ENCODE peak calls at places on chromosomes 11 and 22, in ten cellular contexts. One of them, this sample, is unnamed.
A peak's percentile ranks its signal among the peaks of the same experiment; 100 is the strongest.

GRCh38 chr22:48919187-48919590 is 908.5 kb downstream of the BRD1 start:
- DNase-seq in HepG2: no peak
- DNase-seq in spleen: no peak
- DNase-seq in tibial artery: no peak
- DNase-seq in right cardiac atrium: no peak
- DNase-seq in OCI-LY7: no peak
- DNase-seq in IMR-90: no peak
- DNase-seq in body of pancreas: no peak
- DNase-seq in mesenchymal stem cell: no peak
- DNase-seq in transverse colon: no peak
- DNase-seq in this sample: no peak

GRCh38 chr11:102794382-102794781 is 3.6 kb downstream of the MMP1 start:
- DNase-seq in HepG2: peak; percentile 44
- DNase-seq in spleen: no peak
- DNase-seq in tibial artery: no peak
- DNase-seq in right cardiac atrium: no peak
- DNase-seq in OCI-LY7: peak; percentile 44
- DNase-seq in IMR-90: peak; percentile 50
- DNase-seq in body of pancreas: no peak
- DNase-seq in mesenchymal stem cell: peak; percentile 67
- DNase-seq in transverse colon: no peak
- DNase-seq in this sample: no peak

GRCh38 chr11:100910808-100911207 is 218.8 kb downstream of the PGR start:
- DNase-seq in HepG2: no peak
- DNase-seq in spleen: no peak
- DNase-seq in tibial artery: no peak
- DNase-seq in right cardiac atrium: no peak
- DNase-seq in OCI-LY7: peak; percentile 50
- DNase-seq in IMR-90: no peak
- DNase-seq in body of pancreas: no peak
- DNase-seq in mesenchymal stem cell: no peak
- DNase-seq in transverse colon: no peak
- DNase-seq in this sample: no peak

GRCh38 chr22:50161508-50162390 is 8.8 kb upstream of the PANX2 start:
- DNase-seq in HepG2: no peak
- DNase-seq in spleen: no peak
- DNase-seq in tibial artery: no peak
- DNase-seq in right cardiac atrium: peak; percentile 39
- DNase-seq in OCI-LY7: no peak
- DNase-seq in IMR-90: no peak
- DNase-seq in body of pancreas: no peak
- DNase-seq in mesenchymal stem cell: no peak
- DNase-seq in transverse colon: no peak
- DNase-seq in this sample: no peak

GRCh38 chr11:134235399-134235798 is 10.9 kb downstream of the VPS26B start:
- DNase-seq in HepG2: peak; percentile 41
- DNase-seq in spleen: no peak
- DNase-seq in tibial artery: no peak
- DNase-seq in right cardiac atrium: no peak
- DNase-seq in OCI-LY7: no peak
- DNase-seq in IMR-90: no peak
- DNase-seq in body of pancreas: no peak
- DNase-seq in mesenchymal stem cell: no peak
- DNase-seq in transverse colon: no peak
- DNase-seq in this sample: no peak

GRCh38 chr11:107157809-107158187 is 139.5 kb upstream of the GUCY1A2 start:
- DNase-seq in HepG2: peak; percentile 4
- DNase-seq in spleen: no peak
- DNase-seq in tibial artery: no peak
- DNase-seq in right cardiac atrium: no peak
- DNase-seq in OCI-LY7: no peak
- DNase-seq in IMR-90: no peak
- DNase-seq in body of pancreas: no peak
- DNase-seq in mesenchymal stem cell: peak; percentile 56
- DNase-seq in transverse colon: no peak
- DNase-seq in this sample: no peak

GRCh38 chr11:134951305-134951700 is 539.3 kb upstream of the B3GAT1 start:
- DNase-seq in HepG2: no peak
- DNase-seq in spleen: no peak
- DNase-seq in tibial artery: peak; percentile 61
- DNase-seq in right cardiac atrium: peak; percentile 56
- DNase-seq in OCI-LY7: no peak
- DNase-seq in IMR-90: peak; percentile 78
- DNase-seq in body of pancreas: no peak
- DNase-seq in mesenchymal stem cell: peak; percentile 54
- DNase-seq in transverse colon: no peak
- DNase-seq in this sample: no peak

GRCh38 chr22:30890689-30891442 is 77.7 kb downstream of the MORC2 start:
- DNase-seq in HepG2: no peak
- DNase-seq in spleen: peak; percentile 74
- DNase-seq in tibial artery: peak; percentile 20
- DNase-seq in right cardiac atrium: no peak
- DNase-seq in OCI-LY7: peak; percentile 22
- DNase-seq in IMR-90: peak; percentile 10
- DNase-seq in body of pancreas: peak; percentile 55
- DNase-seq in mesenchymal stem cell: peak; percentile 12
- DNase-seq in transverse colon: peak; percentile 41
- DNase-seq in this sample: no peak

GRCh38 chr11:76592025-76592914 is 78.3 kb downstream of the LRRC32 start:
- DNase-seq in HepG2: no peak
- DNase-seq in spleen: no peak
- DNase-seq in tibial artery: no peak
- DNase-seq in right cardiac atrium: no peak
- DNase-seq in OCI-LY7: no peak
- DNase-seq in IMR-90: no peak
- DNase-seq in body of pancreas: no peak
- DNase-seq in mesenchymal stem cell: no peak
- DNase-seq in transverse colon: no peak
- DNase-seq in this sample: no peak

GRCh38 chr11:100515087-100515486 is 172.0 kb upstream of the ARHGAP42 start:
- DNase-seq in HepG2: no peak
- DNase-seq in spleen: no peak
- DNase-seq in tibial artery: no peak
- DNase-seq in right cardiac atrium: no peak
- DNase-seq in OCI-LY7: no peak
- DNase-seq in IMR-90: peak; percentile 42
- DNase-seq in body of pancreas: no peak
- DNase-seq in mesenchymal stem cell: peak; percentile 31
- DNase-seq in transverse colon: no peak
- DNase-seq in this sample: no peak

GRCh38 chr22:44574057-44574456 is 76.0 kb upstream of the RTL6 start:
- DNase-seq in HepG2: no peak
- DNase-seq in spleen: no peak
- DNase-seq in tibial artery: no peak
- DNase-seq in right cardiac atrium: peak; percentile 55
- DNase-seq in OCI-LY7: no peak
- DNase-seq in IMR-90: peak; percentile 68
- DNase-seq in body of pancreas: peak; percentile 63
- DNase-seq in mesenchymal stem cell: no peak
- DNase-seq in transverse colon: no peak
- DNase-seq in this sample: peak; percentile 38

GRCh38 chr11:110196241-110196754 is 100.1 kb downstream of the RDX start:
- DNase-seq in HepG2: peak; percentile 25
- DNase-seq in spleen: no peak
- DNase-seq in tibial artery: no peak
- DNase-seq in right cardiac atrium: no peak
- DNase-seq in OCI-LY7: no peak
- DNase-seq in IMR-90: peak; percentile 87
- DNase-seq in body of pancreas: no peak
- DNase-seq in mesenchymal stem cell: peak; percentile 55
- DNase-seq in transverse colon: peak; percentile 20
- DNase-seq in this sample: no peak

GRCh38 chr11:110198031-110198729 is 98.2 kb downstream of the RDX start:
- DNase-seq in HepG2: no peak
- DNase-seq in spleen: peak; percentile 47
- DNase-seq in tibial artery: no peak
- DNase-seq in right cardiac atrium: no peak
- DNase-seq in OCI-LY7: no peak
- DNase-seq in IMR-90: peak; percentile 63
- DNase-seq in body of pancreas: no peak
- DNase-seq in mesenchymal stem cell: no peak
- DNase-seq in transverse colon: no peak
- DNase-seq in this sample: no peak

GRCh38 chr11:110199184-110199981 is 97.0 kb downstream of the RDX start:
- DNase-seq in HepG2: peak; percentile 20
- DNase-seq in spleen: no peak
- DNase-seq in tibial artery: no peak
- DNase-seq in right cardiac atrium: no peak
- DNase-seq in OCI-LY7: no peak
- DNase-seq in IMR-90: peak; percentile 51
- DNase-seq in body of pancreas: no peak
- DNase-seq in mesenchymal stem cell: peak; percentile 56
- DNase-seq in transverse colon: no peak
- DNase-seq in this sample: no peak

GRCh38 chr11:110200241-110200640 is 96.2 kb downstream of the RDX start:
- DNase-seq in HepG2: no peak
- DNase-seq in spleen: no peak
- DNase-seq in tibial artery: no peak
- DNase-seq in right cardiac atrium: no peak
- DNase-seq in OCI-LY7: no peak
- DNase-seq in IMR-90: peak; percentile 71
- DNase-seq in body of pancreas: no peak
- DNase-seq in mesenchymal stem cell: no peak
- DNase-seq in transverse colon: no peak
- DNase-seq in this sample: no peak

GRCh38 chr11:110196884-110197420 is 99.5 kb downstream of the RDX start:
- DNase-seq in HepG2: no peak
- DNase-seq in spleen: no peak
- DNase-seq in tibial artery: no peak
- DNase-seq in right cardiac atrium: no peak
- DNase-seq in OCI-LY7: no peak
- DNase-seq in IMR-90: no peak
- DNase-seq in body of pancreas: no peak
- DNase-seq in mesenchymal stem cell: no peak
- DNase-seq in transverse colon: no peak
- DNase-seq in this sample: no peak
- H3K4me1 ChIP-seq in HepG2: no peaks in the 10 kb centered on the region
- H3K4me1 ChIP-seq in spleen: no peaks in the 10 kb centered on the region
- H3K4me1 ChIP-seq in tibial artery: no peaks in the 10 kb centered on the region
- H3K4me1 ChIP-seq in right cardiac atrium: no peaks in the 10 kb centered on the region
- H3K4me1 ChIP-seq in OCI-LY7: peaks cover 11% of the 10 kb centered on the region
- H3K4me1 ChIP-seq in IMR-90: peaks cover 26% of the 10 kb centered on the region
- H3K4me1 ChIP-seq in body of pancreas: no peaks in the 10 kb centered on the region
- H3K4me1 ChIP-seq in mesenchymal stem cell: peaks cover 24% of the 10 kb centered on the region
- H3K4me1 ChIP-seq in transverse colon: peaks cover 4% of the 10 kb centered on the region
- H3K4me1 ChIP-seq in this sample: no peaks in the 10 kb centered on the region

DNA sequence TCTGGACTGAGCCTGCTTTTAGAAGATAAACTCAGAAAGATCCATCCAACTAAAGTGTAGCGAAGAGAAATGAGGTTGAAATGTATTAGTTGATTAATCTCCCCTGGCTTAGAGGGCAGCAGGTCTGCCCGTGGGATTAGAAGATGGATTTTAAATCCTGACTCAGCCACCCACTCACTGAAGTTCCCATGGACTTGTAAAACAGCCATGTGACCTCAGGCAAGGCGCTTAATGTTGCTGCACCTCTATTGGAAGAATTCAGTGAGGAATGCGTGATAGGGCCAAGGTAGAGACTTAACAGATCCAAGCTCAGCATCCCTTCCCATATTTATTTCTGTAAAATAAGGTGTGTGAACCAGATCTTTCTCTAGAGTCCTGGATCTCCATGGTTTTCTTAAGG is 45.1 kb upstream of the ELF5 start:
- DNase-seq in HepG2: no peak
- DNase-seq in spleen: no peak
- DNase-seq in tibial artery: no peak
- DNase-seq in right cardiac atrium: no peak
- DNase-seq in OCI-LY7: no peak
- DNase-seq in IMR-90: no peak
- DNase-seq in body of pancreas: no peak
- DNase-seq in mesenchymal stem cell: no peak
- DNase-seq in transverse colon: no peak
- DNase-seq in this sample: no peak
- H3K27ac ChIP-seq in HepG2: no peak overlapping the region
- H3K27ac ChIP-seq in spleen: no peak overlapping the region
- H3K27ac ChIP-seq in tibial artery: no peak overlapping the region
- H3K27ac ChIP-seq in right cardiac atrium: no peak overlapping the region
- H3K27ac ChIP-seq in OCI-LY7: no peak overlapping the region
- H3K27ac ChIP-seq in IMR-90: no peak overlapping the region
- H3K27ac ChIP-seq in body of pancreas: no peak overlapping the region
- H3K27ac ChIP-seq in mesenchymal stem cell: no peak overlapping the region
- H3K27ac ChIP-seq in transverse colon: no peak overlapping the region
- H3K27ac ChIP-seq in this sample: no peak overlapping the region

GRCh38 chr11:67351275-67352005 is 1.9 kb downstream of the POLD4 start:
- DNase-seq in HepG2: no peak
- DNase-seq in spleen: peak; percentile 90
- DNase-seq in tibial artery: peak; percentile 41
- DNase-seq in right cardiac atrium: peak; percentile 79
- DNase-seq in OCI-LY7: peak; percentile 84
- DNase-seq in IMR-90: peak; percentile 80
- DNase-seq in body of pancreas: peak; percentile 82
- DNase-seq in mesenchymal stem cell: peak; percentile 80
- DNase-seq in transverse colon: peak; percentile 77
- DNase-seq in this sample: peak; percentile 80

GRCh38 chr11:67354314-67355022 is 1.1 kb upstream of the POLD4 start:
- DNase-seq in HepG2: peak; percentile 97
- DNase-seq in spleen: peak; percentile 77
- DNase-seq in tibial artery: peak; percentile 92
- DNase-seq in right cardiac atrium: peak; percentile 86
- DNase-seq in OCI-LY7: no peak
- DNase-seq in IMR-90: peak; percentile 98
- DNase-seq in body of pancreas: peak; percentile 90
- DNase-seq in mesenchymal stem cell: peak; percentile 98
- DNase-seq in transverse colon: peak; percentile 90
- DNase-seq in this sample: peak; percentile 78

GRCh38 chr11:67352546-67353316 is 615 bp downstream of the POLD4 start:
- DNase-seq in HepG2: peak; percentile 20
- DNase-seq in spleen: peak; percentile 96
- DNase-seq in tibial artery: no peak
- DNase-seq in right cardiac atrium: no peak
- DNase-seq in OCI-LY7: peak; percentile 89
- DNase-seq in IMR-90: no peak
- DNase-seq in body of pancreas: no peak
- DNase-seq in mesenchymal stem cell: no peak
- DNase-seq in transverse colon: peak; percentile 72
- DNase-seq in this sample: no peak

GRCh38 chr11:67355023-67355793 is 1.9 kb upstream of the POLD4 start:
- DNase-seq in HepG2: no peak
- DNase-seq in spleen: peak; percentile 78
- DNase-seq in tibial artery: no peak
- DNase-seq in right cardiac atrium: peak; percentile 57
- DNase-seq in OCI-LY7: no peak
- DNase-seq in IMR-90: no peak
- DNase-seq in body of pancreas: peak; percentile 30
- DNase-seq in mesenchymal stem cell: no peak
- DNase-seq in transverse colon: no peak
- DNase-seq in this sample: peak; percentile 54

GRCh38 chr11:67353317-67354313 is at the start of gene POLD4:
- DNase-seq in HepG2: peak; percentile 89
- DNase-seq in spleen: peak; percentile 99
- DNase-seq in tibial artery: peak; percentile 99
- DNase-seq in right cardiac atrium: peak; percentile 100
- DNase-seq in OCI-LY7: peak; percentile 99
- DNase-seq in IMR-90: peak; percentile 92
- DNase-seq in body of pancreas: peak; percentile 99
- DNase-seq in mesenchymal stem cell: peak; percentile 98
- DNase-seq in transverse colon: peak; percentile 99
- DNase-seq in this sample: peak; percentile 99
- H3K4me1 ChIP-seq in HepG2: peaks cover 46% of the 10 kb centered on the region
- H3K4me1 ChIP-seq in spleen: peaks cover 77% of the 10 kb centered on the region
- H3K4me1 ChIP-seq in tibial artery: peaks cover 64% of the 10 kb centered on the region
- H3K4me1 ChIP-seq in right cardiac atrium: peaks cover 29% of the 10 kb centered on the region
- H3K4me1 ChIP-seq in OCI-LY7: peaks cover 77% of the 10 kb centered on the region
- H3K4me1 ChIP-seq in IMR-90: peaks cover 42% of the 10 kb centered on the region
- H3K4me1 ChIP-seq in body of pancreas: peaks cover 82% of the 10 kb centered on the region
- H3K4me1 ChIP-seq in mesenchymal stem cell: peaks cover 53% of the 10 kb centered on the region
- H3K4me1 ChIP-seq in transverse colon: peaks cover 74% of the 10 kb centered on the region
- H3K4me1 ChIP-seq in this sample: peaks cover 57% of the 10 kb centered on the region

GRCh38 chr11:130638048-130638447 is 189.6 kb downstream of the ADAMTS15 start:
- DNase-seq in HepG2: no peak
- DNase-seq in spleen: no peak
- DNase-seq in tibial artery: no peak
- DNase-seq in right cardiac atrium: no peak
- DNase-seq in OCI-LY7: no peak
- DNase-seq in IMR-90: no peak
- DNase-seq in body of pancreas: no peak
- DNase-seq in mesenchymal stem cell: peak; percentile 47
- DNase-seq in transverse colon: no peak
- DNase-seq in this sample: no peak
- H3K27ac ChIP-seq in HepG2: no peak overlapping the region
- H3K27ac ChIP-seq in spleen: no peak overlapping the region
- H3K27ac ChIP-seq in tibial artery: no peak overlapping the region
- H3K27ac ChIP-seq in right cardiac atrium: no peak overlapping the region
- H3K27ac ChIP-seq in OCI-LY7: no peak overlapping the region
- H3K27ac ChIP-seq in IMR-90: no peak overlapping the region
- H3K27ac ChIP-seq in body of pancreas: no peak overlapping the region
- H3K27ac ChIP-seq in mesenchymal stem cell: no peak overlapping the region
- H3K27ac ChIP-seq in transverse colon: no peak overlapping the region
- H3K27ac ChIP-seq in this sample: no peak overlapping the region

This sample was measured in psoas muscle.